ENCODE peak calls at places on chromosome 6, in five cellular contexts. E is PC-3, U is tibial artery, Q is lower lobe of right lung, O is pancreas. A is an unnamed sample.

GRCh38 chr6:135667694-135668455 is 170.3 kb upstream of the AHI1 start:
- DNase-seq in E (peak; percentile 54), U (no peak), Q (no peak), O (no peak), A (peak; percentile 7)

GRCh38 chr6:24205020-24205492 is 79.0 kb downstream of the NRSN1 start:
- DNase-seq in E (peak; percentile 78), U (no peak), Q (no peak), O (no peak), A (peak; percentile 15)

GRCh38 chr6:21992178-21992967 is 304.5 kb downstream of the PRL start:
- DNase-seq in E (peak; percentile 64), U (no peak), Q (no peak), O (no peak), A (no peak)

GRCh38 chr6:41687501-41688175 is 47.8 kb downstream of the TFEB start:
- DNase-seq in E (no peak), U (peak; percentile 40), Q (peak; percentile 37), O (no peak), A (no peak)

GRCh38 chr6:164040994-164041393 is 626.5 kb downstream of the QKI start:
- DNase-seq in E (no peak), U (no peak), Q (no peak), O (no peak), A (no peak)

GRCh38 chr6:133951227-133951626 is 1.8 kb upstream of the TBPL1 start:
- DNase-seq in E (no peak), U (no peak), Q (no peak), O (no peak), A (no peak)

GRCh38 chr6:75747985-75748742 is 875 bp upstream of the MYO6 start:
- DNase-seq in E (peak; percentile 58), U (no peak), Q (no peak), O (no peak), A (no peak)

GRCh38 chr6:149508485-149508884 is 23.7 kb upstream of the ZC3H12D start:
- DNase-seq in E (no peak), U (no peak), Q (no peak), O (no peak), A (no peak)

GRCh38 chr6:17039266-17039665 is 62.6 kb upstream of the STMND1 start:
- DNase-seq in E (peak; percentile 26), U (no peak), Q (no peak), O (no peak), A (no peak)

GRCh38 chr6:22368794-22369193 is 72.0 kb upstream of the PRL start:
- DNase-seq in E (no peak), U (no peak), Q (no peak), O (no peak), A (no peak)

DNA sequence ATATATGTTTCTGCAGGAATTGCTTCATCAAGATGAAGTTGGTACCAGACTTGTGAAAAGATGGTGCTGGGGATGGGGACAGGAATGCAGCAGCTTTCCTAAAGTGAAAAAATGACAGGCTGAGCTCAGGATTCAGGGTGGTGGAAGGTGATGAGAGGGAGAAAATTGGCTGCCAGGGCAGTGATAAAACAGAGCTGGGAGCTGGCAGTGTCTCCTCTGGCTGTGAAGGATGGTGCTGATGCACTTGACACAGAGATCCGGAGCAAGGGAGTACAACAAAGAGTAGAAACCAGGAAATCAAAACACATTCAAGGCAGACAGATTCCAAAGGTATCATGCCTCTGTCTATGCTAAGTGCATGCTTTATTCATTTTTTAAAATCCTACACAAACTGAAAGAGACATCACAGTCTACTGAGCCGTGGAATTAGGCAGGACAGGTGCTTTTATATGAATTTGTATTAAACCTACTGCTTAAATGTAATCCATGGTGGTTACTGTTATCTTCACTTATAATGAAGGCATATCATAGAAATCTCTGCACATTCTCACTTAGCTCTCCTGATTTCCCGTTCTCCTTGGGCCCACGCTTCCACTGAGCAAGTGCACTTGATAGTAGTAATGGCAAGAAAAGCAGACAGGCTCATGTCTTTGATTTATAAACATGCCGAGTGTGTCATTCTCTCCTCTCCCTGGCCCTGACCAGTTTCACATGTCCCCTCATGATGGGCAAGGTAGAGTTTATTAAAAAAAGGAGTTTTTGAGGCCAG is 186.5 kb downstream of the HIVEP2 start:
- DNase-seq in E (no peak), U (no peak), Q (no peak), O (no peak), A (no peak)
- H3K36me3 ChIP-seq in E (peaks cover 15% of the 10 kb centered on the region), U (peaks cover 37% of the 10 kb centered on the region), Q (peaks cover 43% of the 10 kb centered on the region), O (peaks cover 2% of the 10 kb centered on the region), A (peaks cover 30% of the 10 kb centered on the region)

GRCh38 chr6:28816339-28816908 is 107.4 kb downstream of the TRIM27 start:
- DNase-seq in E (no peak), U (no peak), Q (no peak), O (no peak), A (no peak)

GRCh38 chr6:28814032-28814976 is 109.5 kb downstream of the TRIM27 start:
- DNase-seq in E (no peak), U (no peak), Q (no peak), O (no peak), A (no peak)

GRCh38 chr6:28812778-28813569 is 110.8 kb downstream of the TRIM27 start:
- DNase-seq in E (no peak), U (no peak), Q (no peak), O (no peak), A (no peak)

GRCh38 chr6:28817808-28818145 is 106.0 kb downstream of the TRIM27 start:
- DNase-seq in E (no peak), U (no peak), Q (no peak), O (no peak), A (no peak)

DNA sequence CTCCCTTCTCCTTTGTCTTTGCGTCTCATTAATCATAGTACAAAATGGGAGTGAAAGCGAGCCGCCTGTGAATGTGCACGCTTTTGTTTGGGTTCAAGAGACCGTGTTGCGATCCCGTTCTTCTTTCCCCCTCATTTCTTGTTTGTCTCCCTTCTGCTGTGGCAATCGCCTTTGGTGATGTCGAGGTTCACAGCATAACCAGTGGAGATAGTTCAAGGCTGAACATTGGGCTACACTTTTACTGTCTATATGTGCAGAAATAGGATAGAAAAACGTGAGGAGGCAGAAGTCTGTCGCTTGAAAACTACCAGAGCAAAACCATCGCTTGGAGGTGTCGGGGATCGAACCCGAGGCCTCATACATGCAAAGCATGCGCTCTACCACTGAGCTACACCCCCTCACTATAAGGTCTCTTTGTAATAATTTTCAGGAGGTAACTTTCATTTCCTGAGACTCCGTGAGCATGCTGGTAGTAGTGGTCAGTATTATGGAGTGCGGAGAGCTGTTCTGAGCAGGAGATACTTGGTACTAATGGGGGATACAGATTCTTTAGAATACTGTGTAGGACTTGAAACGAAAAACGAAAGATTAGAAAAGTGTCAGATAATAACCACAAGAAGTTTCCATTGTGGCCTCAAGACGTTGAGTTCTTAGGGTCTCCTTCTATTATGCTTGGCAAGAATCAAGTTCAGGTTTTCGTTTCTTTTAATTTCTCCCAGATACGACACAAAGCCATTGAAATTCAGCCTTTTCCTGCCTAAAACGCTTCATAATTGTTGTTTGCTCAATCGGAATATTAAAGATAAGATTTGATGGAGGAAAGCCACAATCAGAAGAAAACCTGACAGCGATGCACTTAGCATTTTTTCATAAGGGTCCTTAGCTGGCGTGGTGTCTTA is 106.6 kb downstream of the TRIM27 start:
- DNase-seq in E (peak; percentile 69), U (no peak), Q (no peak), O (no peak), A (no peak)
- H3K27me3 ChIP-seq in E (peaks cover 24% of the 10 kb centered on the region), U (peaks cover 87% of the 10 kb centered on the region), Q (peaks cover 98% of the 10 kb centered on the region), O (peaks cover 5% of the 10 kb centered on the region), A (peaks cover 32% of the 10 kb centered on the region)

GRCh38 chr6:30541515-30542403 is 14.5 kb downstream of the GNL1 start:
- DNase-seq in E (peak; percentile 95), U (no peak), Q (peak; percentile 83), O (peak; percentile 72), A (peak; percentile 71)

GRCh38 chr6:30543824-30544223 is 12.5 kb downstream of the GNL1 start:
- DNase-seq in E (no peak), U (no peak), Q (no peak), O (no peak), A (no peak)

GRCh38 chr6:30542404-30542725 is 13.9 kb downstream of the GNL1 start:
- DNase-seq in E (no peak), U (no peak), Q (no peak), O (no peak), A (no peak)

GRCh38 chr6:30544666-30545272 is 11.5 kb downstream of the GNL1 start:
- DNase-seq in E (peak; percentile 84), U (no peak), Q (no peak), O (no peak), A (no peak)

GRCh38 chr6:30542915-30543314 is 13.4 kb downstream of the GNL1 start:
- DNase-seq in E (no peak), U (no peak), Q (no peak), O (no peak), A (no peak)
- H3K27ac ChIP-seq in E (no peak overlapping the region), U (no peak overlapping the region), Q (peak overlapping the region; percentile 76), O (no peak overlapping the region), A (peak overlapping the region; percentile 33)

GRCh38 chr6:36516991-36517390 is 30.3 kb downstream of the STK38 start:
- DNase-seq in E (no peak), U (no peak), Q (no peak), O (no peak), A (no peak)
- H3K36me3 ChIP-seq in E (peaks cover 35% of the 10 kb centered on the region), U (peaks cover 29% of the 10 kb centered on the region), Q (peaks cover 95% of the 10 kb centered on the region), O (no peaks in the 10 kb centered on the region), A (peaks cover 23% of the 10 kb centered on the region)